ENCODE peak calls at places on chromosome 9, in ten cellular contexts. Q is stimulated activated CD4-positive, alpha-beta T cell treated with anti-CD3 and anti-CD28 coated beads, Interleukin-4, amount 100 ng/mL, for 24 hours; Z is T follicular helper cell; P is GM20000; U is NCI-H2081; W is NAMALWA; M is fibroblast of pulmonary artery; C is immature natural killer cell; I is HFF-Myc; B is left colon. S is an unnamed sample.

GRCh38 chr9:126549246-126550006 is 64.3 kb upstream of the LMX1B start:
- DNase-seq in Q (no peak), Z (no peak), P (no peak), U (peak), W (no peak), M (no peak), C (no peak), I (no peak), B (no peak), S (no peak)

GRCh38 chr9:5978523-5978922 is 36.9 kb downstream of the RANBP6 start:
- DNase-seq in Q (no peak), Z (no peak), P (no peak), U (no peak), W (no peak), M (no peak), C (no peak), I (no peak), B (no peak), S (no peak)

GRCh38 chr9:137085918-137086530 is 761 bp upstream of the MAN1B1 start:
- DNase-seq in Q (peak), Z (no peak), P (peak), U (no peak), W (peak), M (peak), C (no peak), I (no peak), B (no peak), S (no peak)

GRCh38 chr9:127793093-127793708 is 7.4 kb downstream of the CDK9 start:
- DNase-seq in Q (no peak), Z (no peak), P (no peak), U (no peak), W (no peak), M (no peak), C (no peak), I (no peak), B (no peak), S (no peak)

GRCh38 chr9:106752581-106752980 is 110.4 kb upstream of the ZNF462 start:
- DNase-seq in Q (no peak), Z (no peak), P (no peak), U (no peak), W (no peak), M (no peak), C (no peak), I (no peak), B (no peak), S (no peak)

GRCh38 chr9:99052849-99053715 is 51.8 kb upstream of the TGFBR1 start:
- DNase-seq in Q (no peak), Z (no peak), P (no peak), U (no peak), W (no peak), M (no peak), C (peak), I (no peak), B (no peak), S (no peak)

GRCh38 chr9:109717342-109717741 is 62.7 kb upstream of the PALM2AKAP2 start:
- DNase-seq in Q (no peak), Z (no peak), P (no peak), U (no peak), W (no peak), M (no peak), C (no peak), I (no peak), B (no peak), S (no peak)

GRCh38 chr9:121282309-121283071 is 14.5 kb downstream of the GSN start:
- DNase-seq in Q (no peak), Z (no peak), P (no peak), U (no peak), W (no peak), M (peak), C (no peak), I (peak), B (peak), S (no peak)

GRCh38 chr9:78677326-78677725 is 380.4 kb downstream of the PSAT1 start:
- DNase-seq in Q (no peak), Z (no peak), P (no peak), U (no peak), W (no peak), M (no peak), C (no peak), I (no peak), B (no peak), S (no peak)

GRCh38 chr9:86406366-86406765 is 52.2 kb upstream of the TUT7 start:
- DNase-seq in Q (no peak), Z (no peak), P (no peak), U (no peak), W (no peak), M (peak), C (no peak), I (peak), B (no peak), S (no peak)

GRCh38 chr9:126819482-126819881 is 14.6 kb downstream of the ZBTB43 start:
- DNase-seq in Q (no peak), Z (no peak), P (no peak), U (no peak), W (no peak), M (no peak), C (no peak), I (no peak), B (no peak), S (no peak)

GRCh38 chr9:127897194-127897692 is 2.2 kb downstream of the ST6GALNAC6 start:
- DNase-seq in Q (peak), Z (no peak), P (peak), U (no peak), W (peak), M (peak), C (peak), I (no peak), B (peak), S (no peak)

GRCh38 chr9:101881508-101881907 is 143.1 kb upstream of the GRIN3A start:
- DNase-seq in Q (no peak), Z (no peak), P (no peak), U (no peak), W (no peak), M (no peak), C (no peak), I (no peak), B (no peak), S (no peak)

GRCh38 chr9:132694144-132694543 is 23.9 kb downstream of the GTF3C4 start:
- DNase-seq in Q (peak), Z (no peak), P (no peak), U (no peak), W (peak), M (peak), C (no peak), I (no peak), B (no peak), S (no peak)

GRCh38 chr9:110308504-110309109 is 29.1 kb downstream of the TXNDC8 start:
- DNase-seq in Q (no peak), Z (no peak), P (no peak), U (no peak), W (peak), M (no peak), C (no peak), I (no peak), B (no peak), S (no peak)

GRCh38 chr9:27382308-27382707 is 85.4 kb upstream of the EQTN start:
- DNase-seq in Q (no peak), Z (no peak), P (no peak), U (no peak), W (no peak), M (no peak), C (no peak), I (no peak), B (peak), S (no peak)

GRCh38 chr9:13688990-13689600 is 409.6 kb upstream of the MPDZ start:
- DNase-seq in Q (no peak), Z (no peak), P (no peak), U (no peak), W (no peak), M (peak), C (no peak), I (no peak), B (no peak), S (no peak)

GRCh38 chr9:17120203-17120602 is 14.6 kb upstream of the CNTLN start:
- DNase-seq in Q (no peak), Z (no peak), P (no peak), U (no peak), W (no peak), M (no peak), C (no peak), I (no peak), B (no peak), S (no peak)

GRCh38 chr9:98231770-98232478 is 23.5 kb downstream of the TBC1D2 start:
- DNase-seq in Q (no peak), Z (no peak), P (no peak), U (no peak), W (no peak), M (peak), C (no peak), I (peak), B (no peak), S (peak)